ENCODE peak calls at places on chromosomes 12 and 14, in ten cellular contexts. One of them, this sample, is unnamed. For H3K4me1, the result is how much of the 10 kb centered on the place peaks cover.

GRCh38 chr12:26471560-26471959 is 276.2 kb downstream of the SSPN start:
- DNase-seq in right cardiac atrium: no peak
- DNase-seq in colonic mucosa: no peak
- DNase-seq in thoracic aorta: no peak
- DNase-seq in MM.1S: no peak
- DNase-seq in left ventricle myocardium inferior: no peak
- DNase-seq in right lobe of liver: no peak
- DNase-seq in mucosa of descending colon: no peak
- DNase-seq in breast epithelium: no peak
- DNase-seq in GM23248: peak
- DNase-seq in this sample: no peak

GRCh38 chr12:83784298-83784890 is 1097.7 kb downstream of the TMTC2 start:
- DNase-seq in MM.1S: no peak
- DNase-seq in GM23248: no peak
- DNase-seq in thoracic aorta: no peak
- DNase-seq in breast epithelium: no peak
- DNase-seq in mucosa of descending colon: no peak
- DNase-seq in left ventricle myocardium inferior: no peak
- DNase-seq in right cardiac atrium: no peak
- DNase-seq in right lobe of liver: no peak
- DNase-seq in colonic mucosa: no peak
- DNase-seq in this sample: no peak

GRCh38 chr14:74065746-74066575 is 18.3 kb downstream of the ALDH6A1 start:
- DNase-seq in breast epithelium: no peak
- DNase-seq in colonic mucosa: no peak
- DNase-seq in GM23248: peak
- DNase-seq in thoracic aorta: no peak
- DNase-seq in MM.1S: no peak
- DNase-seq in right cardiac atrium: no peak
- DNase-seq in mucosa of descending colon: no peak
- DNase-seq in left ventricle myocardium inferior: no peak
- DNase-seq in right lobe of liver: no peak
- DNase-seq in this sample: no peak

GRCh38 chr12:85550924-85551323 is 270.9 kb downstream of the ALX1 start:
- DNase-seq in mucosa of descending colon: no peak
- DNase-seq in right lobe of liver: no peak
- DNase-seq in thoracic aorta: no peak
- DNase-seq in GM23248: no peak
- DNase-seq in MM.1S: no peak
- DNase-seq in left ventricle myocardium inferior: no peak
- DNase-seq in breast epithelium: no peak
- DNase-seq in colonic mucosa: no peak
- DNase-seq in right cardiac atrium: no peak
- DNase-seq in this sample: no peak

GRCh38 chr12:124742111-124742510 is 121.6 kb downstream of the SCARB1 start:
- DNase-seq in GM23248: no peak
- DNase-seq in mucosa of descending colon: no peak
- DNase-seq in left ventricle myocardium inferior: no peak
- DNase-seq in MM.1S: no peak
- DNase-seq in breast epithelium: peak
- DNase-seq in thoracic aorta: no peak
- DNase-seq in right cardiac atrium: peak
- DNase-seq in right lobe of liver: no peak
- DNase-seq in colonic mucosa: no peak
- DNase-seq in this sample: no peak

GRCh38 chr12:122185494-122186082 is 2.7 kb downstream of the LRRC43 start:
- DNase-seq in MM.1S: no peak
- DNase-seq in GM23248: no peak
- DNase-seq in right lobe of liver: peak
- DNase-seq in mucosa of descending colon: no peak
- DNase-seq in thoracic aorta: no peak
- DNase-seq in right cardiac atrium: no peak
- DNase-seq in left ventricle myocardium inferior: no peak
- DNase-seq in colonic mucosa: no peak
- DNase-seq in breast epithelium: no peak
- DNase-seq in this sample: no peak

GRCh38 chr14:34749408-34749807 is 35.0 kb upstream of the CFL2 start:
- DNase-seq in right lobe of liver: no peak
- DNase-seq in MM.1S: no peak
- DNase-seq in GM23248: no peak
- DNase-seq in thoracic aorta: no peak
- DNase-seq in left ventricle myocardium inferior: no peak
- DNase-seq in mucosa of descending colon: no peak
- DNase-seq in right cardiac atrium: no peak
- DNase-seq in breast epithelium: no peak
- DNase-seq in colonic mucosa: no peak
- DNase-seq in this sample: no peak

GRCh38 chr14:99447739-99448138 is 32.9 kb downstream of the SETD3 start:
- DNase-seq in right lobe of liver: no peak
- DNase-seq in colonic mucosa: peak
- DNase-seq in thoracic aorta: no peak
- DNase-seq in mucosa of descending colon: no peak
- DNase-seq in right cardiac atrium: no peak
- DNase-seq in MM.1S: no peak
- DNase-seq in GM23248: no peak
- DNase-seq in left ventricle myocardium inferior: no peak
- DNase-seq in breast epithelium: no peak
- DNase-seq in this sample: no peak

GRCh38 chr14:35234007-35234406 is 58.2 kb upstream of the PSMA6 start:
- DNase-seq in breast epithelium: no peak
- DNase-seq in right cardiac atrium: no peak
- DNase-seq in right lobe of liver: no peak
- DNase-seq in colonic mucosa: no peak
- DNase-seq in MM.1S: no peak
- DNase-seq in left ventricle myocardium inferior: no peak
- DNase-seq in mucosa of descending colon: no peak
- DNase-seq in GM23248: peak
- DNase-seq in thoracic aorta: no peak
- DNase-seq in this sample: no peak

GRCh38 chr14:95493503-95493902 is 22.9 kb downstream of the SYNE3 start:
- DNase-seq in GM23248: no peak
- DNase-seq in right lobe of liver: no peak
- DNase-seq in left ventricle myocardium inferior: no peak
- DNase-seq in mucosa of descending colon: peak
- DNase-seq in MM.1S: no peak
- DNase-seq in breast epithelium: no peak
- DNase-seq in colonic mucosa: no peak
- DNase-seq in right cardiac atrium: peak
- DNase-seq in thoracic aorta: no peak
- DNase-seq in this sample: no peak

GRCh38 chr12:64400041-64400440 is 4.2 kb upstream of the XPOT start:
- DNase-seq in GM23248: peak
- DNase-seq in colonic mucosa: no peak
- DNase-seq in thoracic aorta: no peak
- DNase-seq in right lobe of liver: no peak
- DNase-seq in right cardiac atrium: no peak
- DNase-seq in mucosa of descending colon: no peak
- DNase-seq in left ventricle myocardium inferior: no peak
- DNase-seq in breast epithelium: no peak
- DNase-seq in MM.1S: no peak
- DNase-seq in this sample: no peak

GRCh38 chr12:130873106-130873795 is 1.4 kb downstream of the RAN start:
- DNase-seq in mucosa of descending colon: no peak
- DNase-seq in right cardiac atrium: no peak
- DNase-seq in thoracic aorta: no peak
- DNase-seq in MM.1S: no peak
- DNase-seq in left ventricle myocardium inferior: no peak
- DNase-seq in GM23248: peak
- DNase-seq in colonic mucosa: no peak
- DNase-seq in breast epithelium: no peak
- DNase-seq in right lobe of liver: no peak
- DNase-seq in this sample: no peak

GRCh38 chr12:117073611-117074010 is 25.6 kb downstream of the TESC start:
- DNase-seq in colonic mucosa: no peak
- DNase-seq in right cardiac atrium: no peak
- DNase-seq in mucosa of descending colon: no peak
- DNase-seq in left ventricle myocardium inferior: no peak
- DNase-seq in GM23248: no peak
- DNase-seq in right lobe of liver: no peak
- DNase-seq in MM.1S: no peak
- DNase-seq in breast epithelium: no peak
- DNase-seq in thoracic aorta: no peak
- DNase-seq in this sample: no peak

GRCh38 chr12:117080707-117081141 is 18.5 kb downstream of the TESC start:
- DNase-seq in GM23248: no peak
- DNase-seq in left ventricle myocardium inferior: no peak
- DNase-seq in right lobe of liver: no peak
- DNase-seq in MM.1S: no peak
- DNase-seq in colonic mucosa: no peak
- DNase-seq in right cardiac atrium: no peak
- DNase-seq in thoracic aorta: no peak
- DNase-seq in mucosa of descending colon: no peak
- DNase-seq in breast epithelium: peak
- DNase-seq in this sample: no peak

GRCh38 chr12:117072736-117073475 is 26.3 kb downstream of the TESC start:
- DNase-seq in thoracic aorta: no peak
- DNase-seq in right lobe of liver: no peak
- DNase-seq in MM.1S: no peak
- DNase-seq in left ventricle myocardium inferior: no peak
- DNase-seq in GM23248: no peak
- DNase-seq in breast epithelium: no peak
- DNase-seq in mucosa of descending colon: no peak
- DNase-seq in colonic mucosa: no peak
- DNase-seq in right cardiac atrium: no peak
- DNase-seq in this sample: no peak

GRCh38 chr12:117072106-117072505 is 27.1 kb downstream of the TESC start:
- DNase-seq in right lobe of liver: no peak
- DNase-seq in GM23248: no peak
- DNase-seq in mucosa of descending colon: no peak
- DNase-seq in MM.1S: no peak
- DNase-seq in thoracic aorta: no peak
- DNase-seq in breast epithelium: no peak
- DNase-seq in right cardiac atrium: no peak
- DNase-seq in left ventricle myocardium inferior: no peak
- DNase-seq in colonic mucosa: no peak
- DNase-seq in this sample: no peak

GRCh38 chr12:117076410-117077372 is 22.5 kb downstream of the TESC start:
- DNase-seq in mucosa of descending colon: no peak
- DNase-seq in MM.1S: no peak
- DNase-seq in colonic mucosa: no peak
- DNase-seq in right lobe of liver: no peak
- DNase-seq in thoracic aorta: no peak
- DNase-seq in right cardiac atrium: no peak
- DNase-seq in GM23248: no peak
- DNase-seq in breast epithelium: no peak
- DNase-seq in left ventricle myocardium inferior: no peak
- DNase-seq in this sample: no peak
- H3K4me1 ChIP-seq in mucosa of descending colon: under half
- H3K4me1 ChIP-seq in MM.1S: under half
- H3K4me1 ChIP-seq in colonic mucosa: under half
- H3K4me1 ChIP-seq in right lobe of liver: under half
- H3K4me1 ChIP-seq in thoracic aorta: under half
- H3K4me1 ChIP-seq in right cardiac atrium: under half
- H3K4me1 ChIP-seq in GM23248: under half
- H3K4me1 ChIP-seq in breast epithelium: under half
- H3K4me1 ChIP-seq in left ventricle myocardium inferior: half or more
- H3K4me1 ChIP-seq in this sample: under half

DNA sequence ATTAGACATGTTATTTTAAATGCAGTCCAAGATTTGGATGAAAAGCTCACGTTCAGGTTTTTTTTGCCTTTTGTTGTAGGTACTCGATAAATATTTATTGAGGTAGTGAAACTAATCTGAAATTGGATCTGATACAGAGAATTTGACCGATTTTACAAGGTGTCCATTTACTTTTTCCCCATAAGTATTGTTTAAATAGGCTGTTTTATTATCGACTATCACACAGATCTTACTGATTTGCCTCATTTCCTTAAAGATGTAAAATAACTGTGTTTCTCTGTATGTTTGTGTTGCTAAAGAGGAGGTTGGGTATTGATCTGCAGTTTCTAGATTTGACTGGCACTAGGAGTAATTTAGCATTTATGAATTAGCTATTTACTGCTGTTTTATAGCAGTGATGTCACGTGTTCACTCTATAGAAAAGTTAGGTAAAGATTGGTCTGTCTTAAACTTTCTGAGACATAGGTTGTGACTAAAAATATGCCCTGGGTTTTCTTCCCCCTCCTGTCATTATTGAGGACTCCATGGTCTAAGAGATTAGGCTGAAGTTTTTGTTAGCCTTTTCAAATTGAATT is 3.5 kb downstream of the RAP1B start:
- DNase-seq in left ventricle myocardium inferior: no peak
- DNase-seq in GM23248: no peak
- DNase-seq in thoracic aorta: no peak
- DNase-seq in right lobe of liver: no peak
- DNase-seq in MM.1S: no peak
- DNase-seq in colonic mucosa: no peak
- DNase-seq in breast epithelium: no peak
- DNase-seq in right cardiac atrium: no peak
- DNase-seq in mucosa of descending colon: no peak
- DNase-seq in this sample: no peak
- H3K4me1 ChIP-seq in left ventricle myocardium inferior: half or more
- H3K4me1 ChIP-seq in GM23248: half or more
- H3K4me1 ChIP-seq in thoracic aorta: half or more
- H3K4me1 ChIP-seq in right lobe of liver: under half
- H3K4me1 ChIP-seq in MM.1S: under half
- H3K4me1 ChIP-seq in colonic mucosa: under half
- H3K4me1 ChIP-seq in breast epithelium: under half
- H3K4me1 ChIP-seq in right cardiac atrium: under half
- H3K4me1 ChIP-seq in mucosa of descending colon: half or more
- H3K4me1 ChIP-seq in this sample: under half

DNA sequence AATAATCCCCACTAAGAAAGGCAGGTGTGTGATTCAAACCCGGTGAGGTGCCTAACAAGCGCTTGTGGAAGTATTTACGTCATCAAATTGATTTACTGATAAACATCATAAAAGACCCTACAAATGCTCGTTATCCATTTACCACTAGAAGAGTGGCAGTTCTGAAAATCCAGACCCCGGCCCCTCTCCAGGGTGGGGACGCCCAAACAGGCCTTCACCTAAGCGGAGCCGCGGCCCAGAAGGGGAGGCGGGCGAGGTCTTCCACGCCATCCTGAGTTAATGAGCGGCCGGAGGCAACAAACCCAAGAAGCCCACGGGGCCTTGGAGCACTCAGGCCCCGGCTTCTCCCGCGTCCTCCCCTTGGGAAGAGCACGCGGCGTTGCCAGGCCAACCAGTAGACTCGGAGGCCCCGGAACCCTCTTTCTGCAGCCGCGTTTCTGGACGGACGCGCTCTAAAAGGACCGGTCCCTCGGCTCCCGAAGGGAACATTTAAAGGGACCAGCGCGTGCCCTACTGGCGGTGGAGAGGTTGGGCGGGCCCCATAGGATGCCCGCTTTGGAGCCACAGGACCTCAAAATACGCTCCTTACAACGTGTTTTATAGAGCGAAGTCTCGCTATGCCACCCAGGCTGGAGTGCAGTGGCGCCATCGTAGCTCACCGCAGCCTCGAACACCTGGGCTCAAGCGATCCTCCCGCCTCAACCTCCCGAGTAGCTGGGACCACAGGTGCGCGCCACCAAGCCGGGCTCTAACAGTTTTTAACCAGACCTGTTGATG is 3.5 kb downstream of the PTPN21 start:
- DNase-seq in MM.1S: no peak
- DNase-seq in GM23248: peak
- DNase-seq in colonic mucosa: peak
- DNase-seq in thoracic aorta: no peak
- DNase-seq in right lobe of liver: peak
- DNase-seq in mucosa of descending colon: peak
- DNase-seq in right cardiac atrium: peak
- DNase-seq in left ventricle myocardium inferior: peak
- DNase-seq in breast epithelium: peak
- DNase-seq in this sample: peak
- H3K4me1 ChIP-seq in MM.1S: under half
- H3K4me1 ChIP-seq in GM23248: under half
- H3K4me1 ChIP-seq in colonic mucosa: under half
- H3K4me1 ChIP-seq in thoracic aorta: under half
- H3K4me1 ChIP-seq in right lobe of liver: under half
- H3K4me1 ChIP-seq in mucosa of descending colon: under half
- H3K4me1 ChIP-seq in right cardiac atrium: under half
- H3K4me1 ChIP-seq in left ventricle myocardium inferior: half or more
- H3K4me1 ChIP-seq in breast epithelium: under half
- H3K4me1 ChIP-seq in this sample: under half

GRCh38 chr12:92105110-92105509 is 40.5 kb downstream of the BTG1 start:
- DNase-seq in MM.1S: no peak
- DNase-seq in right lobe of liver: no peak
- DNase-seq in mucosa of descending colon: no peak
- DNase-seq in thoracic aorta: no peak
- DNase-seq in left ventricle myocardium inferior: no peak
- DNase-seq in colonic mucosa: no peak
- DNase-seq in breast epithelium: no peak
- DNase-seq in GM23248: no peak
- DNase-seq in right cardiac atrium: no peak
- DNase-seq in this sample: no peak
- H3K4me1 ChIP-seq in MM.1S: under half
- H3K4me1 ChIP-seq in right lobe of liver: under half
- H3K4me1 ChIP-seq in mucosa of descending colon: under half
- H3K4me1 ChIP-seq in thoracic aorta: under half
- H3K4me1 ChIP-seq in left ventricle myocardium inferior: under half
- H3K4me1 ChIP-seq in colonic mucosa: under half
- H3K4me1 ChIP-seq in breast epithelium: under half
- H3K4me1 ChIP-seq in GM23248: under half
- H3K4me1 ChIP-seq in right cardiac atrium: under half
- H3K4me1 ChIP-seq in this sample: under half

This sample was measured in Caco-2.